ENCODE peak calls at places on chromosomes 5 and 9, in four cellular contexts. K is NB4, C is BE2C, Q is uterus. M is an unnamed sample.

GRCh38 chr9:13330396-13331004 is 51.0 kb upstream of the MPDZ start:
- DNase-seq in K (no peak), C (peak), Q (peak), M (no peak)

GRCh38 chr9:127934248-127934647 is 3.4 kb downstream of the DPM2 start:
- DNase-seq in K (no peak), Q (no peak), C (no peak), M (no peak)

GRCh38 chr9:92986175-92987110 is 39.1 kb downstream of the FGD3 start:
- DNase-seq in K (peak), Q (no peak), C (peak), M (peak)

GRCh38 chr5:52725065-52725746 is 62.5 kb upstream of the ITGA1 start:
- DNase-seq in C (peak), Q (no peak), K (peak), M (no peak)

GRCh38 chr9:36074870-36075532 is 38.3 kb downstream of the RECK start:
- DNase-seq in K (no peak), Q (peak), C (peak), M (peak)

GRCh38 chr9:29199975-29200374 is 1626.7 kb upstream of the C9orf72 start:
- DNase-seq in C (no peak), Q (no peak), K (no peak), M (no peak)

GRCh38 chr5:83721878-83722779 is 1.5 kb upstream of the HAPLN1 start:
- DNase-seq in K (no peak), C (peak), Q (no peak), M (peak)

GRCh38 chr5:136021016-136021405 is 7.8 kb upstream of the TGFBI start:
- DNase-seq in Q (no peak), C (no peak), K (peak), M (no peak)

GRCh38 chr9:36867672-36868471 is 166.2 kb downstream of the PAX5 start:
- DNase-seq in K (no peak), C (no peak), Q (no peak), M (no peak)

GRCh38 chr5:94623026-94623425 is 4.6 kb downstream of the SLF1 start:
- DNase-seq in Q (no peak), K (no peak), C (no peak), M (no peak)

GRCh38 chr5:72507360-72508238 is at the start of gene ZNF366:
- DNase-seq in Q (no peak), C (no peak), K (no peak), M (no peak)

GRCh38 chr5:176739461-176740051 is 70.8 kb upstream of the UNC5A start:
- DNase-seq in Q (no peak), C (peak), K (no peak), M (peak)

GRCh38 chr9:4936277-4936676 is 48.8 kb upstream of the JAK2 start:
- DNase-seq in K (no peak), C (no peak), Q (no peak), M (no peak)

GRCh38 chr5:179668404-179668803 is 12.4 kb downstream of the CBY3 start:
- DNase-seq in K (peak), C (peak), Q (no peak), M (peak)

GRCh38 chr9:104992696-104993095 is 64.7 kb upstream of the ABCA1 start:
- DNase-seq in K (peak), C (no peak), Q (no peak), M (no peak)

GRCh38 chr5:143008809-143009521 is 238.8 kb downstream of the ARHGAP26 start:
- DNase-seq in K (peak), C (no peak), Q (no peak), M (peak)

GRCh38 chr5:79386679-79387078 is 127.3 kb downstream of the HOMER1 start:
- DNase-seq in C (no peak), Q (no peak), K (no peak), M (no peak)

GRCh38 chr5:61055434-61056006 is 106.7 kb downstream of the SMIM15 start:
- DNase-seq in C (no peak), Q (no peak), K (peak), M (peak)

GRCh38 chr5:17411436-17411835 is 86.6 kb upstream of the TAF11L2 start:
- DNase-seq in C (no peak), K (peak), Q (no peak), M (peak)

GRCh38 chr5:173718469-173718868 is 102.0 kb upstream of the BOD1 start:
- DNase-seq in C (no peak), K (no peak), Q (no peak), M (no peak)

GRCh38 chr5:126373621-126374416 is 49.4 kb upstream of the GRAMD2B start:
- DNase-seq in K (no peak), Q (no peak), C (no peak), M (no peak)

GRCh38 chr5:142474426-142474825 is 149.6 kb upstream of the SPRY4 start:
- DNase-seq in Q (no peak), K (no peak), C (no peak), M (no peak)

GRCh38 chr5:26553079-26553478 is 485.3 kb downstream of the CDH9 start:
- DNase-seq in K (no peak), C (peak), Q (no peak), M (peak)

GRCh38 chr5:174355208-174355612 is 309.7 kb downstream of the NSG2 start:
- DNase-seq in Q (no peak), C (peak), K (peak), M (peak)

GRCh38 chr5:133919148-133920136 is 49.0 kb downstream of the C5orf15 start:
- DNase-seq in C (no peak), Q (no peak), K (no peak), M (no peak)

GRCh38 chr5:175556794-175557193 is 78.4 kb downstream of the SFXN1 start:
- DNase-seq in C (no peak), K (no peak), Q (no peak), M (no peak)

GRCh38 chr5:160649304-160649703 is 202.7 kb downstream of the ATP10B start:
- DNase-seq in K (peak), C (no peak), Q (no peak), M (peak)

GRCh38 chr9:22211588-22212360 is 202.7 kb upstream of the CDKN2B start:
- DNase-seq in Q (no peak), C (no peak), K (no peak), M (no peak)

GRCh38 chr5:106380736-106381135 is 1290.0 kb downstream of the EFNA5 start:
- DNase-seq in K (no peak), C (no peak), Q (no peak), M (no peak)

GRCh38 chr5:147234825-147235635 is at the start of gene STK32A:
- DNase-seq in Q (peak), C (peak), K (no peak), M (peak)
- TF ChIP-seq CTCF in Q (no peak), C (peak), K (no peak), M (no peak)

GRCh38 chr9:107488400-107489143 is 997 bp downstream of the KLF4 start:
- DNase-seq in Q (peak), C (peak), K (peak), M (no peak)
- TF ChIP-seq CTCF in Q (no peak), C (no peak), K (no peak), M (no peak)

DNA sequence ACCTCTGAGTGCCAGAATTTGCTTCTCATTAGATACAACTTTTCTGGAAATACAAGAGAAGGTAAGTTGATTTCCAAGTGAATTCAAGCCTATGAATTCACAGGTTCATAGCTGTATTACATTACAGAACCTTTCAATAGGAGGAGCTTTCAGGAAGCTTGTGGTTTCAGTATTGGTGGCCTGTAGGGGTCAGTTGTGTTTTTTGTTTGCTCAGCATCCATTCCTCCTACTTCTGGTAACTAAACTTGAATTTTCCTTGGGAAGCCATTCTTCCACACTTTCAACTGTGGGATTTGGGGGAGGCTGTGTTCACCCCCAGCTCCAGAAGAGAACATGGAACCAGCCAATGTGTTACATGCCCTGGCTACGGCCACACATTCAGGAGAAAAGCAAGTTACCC is 5.6 kb upstream of the CYSTM1 start:
- DNase-seq in K (peak), Q (no peak), C (no peak), M (no peak)
- TF ChIP-seq CTCF in K (peak), Q (peak), C (peak), M (no peak)

DNA sequence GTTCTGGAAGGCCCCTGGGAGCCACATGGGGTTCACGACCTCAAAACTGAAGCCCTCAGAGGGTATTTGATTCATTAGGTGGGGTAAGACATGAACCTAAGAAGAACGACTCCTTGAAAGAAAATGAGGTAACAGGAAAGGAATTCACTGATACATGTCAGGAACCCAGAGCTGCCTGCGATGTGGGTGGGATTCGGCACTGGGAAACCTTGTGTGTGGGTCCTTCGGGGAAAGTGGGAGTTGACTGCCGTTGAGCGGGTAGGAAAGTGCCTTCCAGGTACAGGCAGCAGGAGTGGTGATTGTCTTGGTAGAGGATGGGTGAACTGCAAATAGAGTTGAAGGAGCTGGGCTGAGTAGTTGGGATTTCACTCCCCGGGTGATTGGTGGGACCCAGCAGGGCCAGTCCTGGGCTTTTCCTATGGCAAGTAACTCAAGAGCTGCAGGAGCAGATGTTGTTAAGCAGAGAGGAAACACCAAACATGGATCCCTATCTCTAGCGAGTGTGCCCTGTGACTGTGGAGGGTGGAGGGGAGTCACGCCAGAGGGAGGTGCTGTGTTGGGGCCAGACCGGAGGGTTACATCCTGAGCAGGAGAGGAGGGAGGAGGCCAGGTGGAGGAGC is 30.8 kb downstream of the ANKRD33B start:
- DNase-seq in K (no peak), C (no peak), Q (no peak), M (no peak)
- TF ChIP-seq CTCF in K (no peak), C (no peak), Q (no peak), M (no peak)

GRCh38 chr9:24846248-24846912 is 300.7 kb upstream of the IZUMO3 start:
- DNase-seq in Q (no peak), C (no peak), K (no peak), M (no peak)

GRCh38 chr9:24841993-24842392 is 296.3 kb upstream of the IZUMO3 start:
- DNase-seq in C (no peak), Q (no peak), K (no peak), M (no peak)

DNA sequence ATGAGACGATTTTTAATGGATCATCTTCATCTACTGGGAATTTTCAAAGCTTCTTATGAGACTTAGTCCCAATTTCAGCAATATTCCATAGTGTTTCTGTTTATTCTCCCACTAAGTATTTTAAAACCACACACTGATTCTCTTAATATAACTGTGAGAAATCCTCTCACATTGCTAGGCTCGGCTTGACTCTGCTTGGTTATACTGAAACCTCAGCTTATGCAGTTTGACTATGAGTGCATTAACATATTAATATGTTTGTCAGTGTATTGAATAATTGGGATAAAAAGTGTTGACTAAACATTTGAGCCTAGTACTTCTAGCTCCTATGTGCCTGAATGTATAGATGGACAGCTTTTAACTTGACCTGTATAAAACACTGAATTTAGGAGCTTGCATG is 298.5 kb upstream of the IZUMO3 start:
- DNase-seq in Q (no peak), K (no peak), C (no peak), M (no peak)
- TF ChIP-seq CTCF in Q (no peak), K (no peak), C (no peak), M (no peak)

DNA sequence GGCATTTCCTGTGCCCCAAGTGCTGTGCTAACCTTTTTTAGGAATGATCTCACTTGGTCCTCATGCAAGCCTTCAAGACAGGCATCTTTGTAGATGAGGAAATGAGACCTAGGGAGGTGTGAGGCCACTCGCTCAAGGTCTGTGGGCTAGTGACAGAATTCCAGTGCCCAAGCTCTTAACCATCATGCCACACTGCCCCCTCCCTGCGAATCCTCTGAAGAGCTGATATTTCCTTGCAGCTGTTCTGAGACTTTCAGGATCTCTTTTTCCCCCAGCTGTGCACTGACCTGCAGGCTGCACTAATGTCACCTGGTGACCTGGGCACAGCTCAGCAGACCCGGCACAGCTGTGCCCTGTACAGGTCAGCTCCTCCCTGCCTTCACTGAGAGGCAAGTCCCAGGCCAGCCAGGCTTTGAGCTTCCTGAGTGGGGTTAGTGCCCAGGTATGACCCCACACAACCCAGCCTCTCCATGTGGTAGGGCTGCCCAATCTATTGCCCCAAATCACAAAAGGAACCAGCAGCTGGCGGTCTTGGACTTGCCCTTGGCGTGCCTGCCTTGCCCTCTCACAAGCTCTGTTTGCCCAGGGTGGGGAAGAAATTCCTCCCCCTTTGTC is 32.7 kb downstream of the MORN5 start:
- DNase-seq in C (no peak), K (peak), Q (no peak), M (no peak)
- TF ChIP-seq CTCF in C (no peak), K (no peak), Q (no peak), M (no peak)

GRCh38 chr9:133714606-133715294 is 23.4 kb downstream of the SARDH start:
- DNase-seq in Q (peak), K (peak), C (peak), M (peak)
- TF ChIP-seq CTCF in Q (no peak), K (no peak), C (no peak), M (no peak)

GRCh38 chr5:93100433-93100832 is 480.6 kb downstream of the NR2F1-AS1 start:
- DNase-seq in Q (no peak), K (no peak), C (no peak), M (no peak)

GRCh38 chr5:93100976-93101375 is 480.0 kb downstream of the NR2F1-AS1 start:
- DNase-seq in Q (no peak), K (no peak), C (no peak), M (no peak)

GRCh38 chr5:93096561-93096960 is 484.5 kb downstream of the NR2F1-AS1 start:
- DNase-seq in K (no peak), Q (no peak), C (no peak), M (no peak)

DNA sequence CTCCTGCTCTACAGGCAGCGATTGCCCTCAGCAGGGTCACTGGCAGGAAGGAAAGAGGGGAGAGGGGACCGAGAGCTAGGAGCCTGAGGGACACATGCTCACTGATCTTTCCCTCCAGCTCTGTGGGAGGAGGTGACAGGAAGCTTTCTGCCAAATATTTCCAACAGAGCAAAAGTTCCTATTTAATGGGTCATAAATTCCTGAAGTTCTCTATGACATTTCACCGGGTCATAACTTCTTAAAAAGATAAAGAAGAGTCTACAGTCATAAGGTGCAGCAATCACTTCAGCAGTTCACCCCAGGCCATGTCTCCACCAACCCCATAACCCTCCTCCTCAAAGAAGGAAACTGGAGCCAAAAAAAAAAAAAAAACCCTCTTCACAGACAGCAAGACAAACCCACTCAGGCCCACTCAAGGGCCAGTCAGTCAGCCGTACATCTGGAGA is 481.1 kb downstream of the NR2F1-AS1 start:
- DNase-seq in K (no peak), C (no peak), Q (no peak), M (no peak)
- TF ChIP-seq CTCF in K (no peak), C (no peak), Q (no peak), M (no peak)

DNA sequence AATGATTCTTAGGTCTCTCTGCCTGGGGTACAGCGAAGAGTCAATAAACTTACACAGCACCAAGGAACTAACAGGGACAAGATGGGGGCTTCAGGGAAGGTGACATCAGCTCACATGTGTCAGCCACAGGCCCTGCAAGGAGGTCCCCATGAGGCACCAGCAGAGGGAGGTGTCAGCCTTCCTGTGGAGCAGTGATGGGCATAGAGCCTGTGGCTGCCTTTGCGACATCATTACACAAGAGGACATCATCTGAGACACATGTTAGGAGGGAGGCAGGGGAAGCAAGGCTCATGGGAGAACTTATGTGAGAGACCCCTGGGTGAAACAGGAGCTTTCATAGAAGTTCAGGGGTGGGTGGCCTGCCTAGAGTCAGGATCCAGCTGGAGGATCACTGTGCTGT is 389.6 kb downstream of the SEMA5A start:
- DNase-seq in C (no peak), K (peak), Q (peak), M (peak)
- TF ChIP-seq CTCF in C (no peak), K (peak), Q (peak), M (peak)

GRCh38 chr5:141402553-141403328 is at the start of gene PCDHGA9:
- DNase-seq in C (no peak), Q (no peak), K (no peak), M (peak)
- TF ChIP-seq CTCF in C (peak), Q (peak), K (peak), M (peak)

M was measured in A673.